ENCODE peak calls at places on chromosomes 11 and 22, in seven cellular contexts. One of them, this sample, is unnamed.

GRCh38 chr11:71530602-71531001 is 3.5 kb downstream of the KRTAP5-7 start:
- DNase-seq in thoracic aorta: no peak
- DNase-seq in stimulated activated CD4-positive, alpha-beta T cell treated with anti-CD3 and anti-CD28 coated beads, TNF-alpha, amount 100 ng/mL, for 48 hours: no peak
- DNase-seq in ureter: no peak
- DNase-seq in hippocampal formation: no peak
- DNase-seq in H4: no peak
- DNase-seq in HS-5: no peak
- DNase-seq in this sample: no peak

GRCh38 chr11:117819096-117820040 is 5.2 kb downstream of the FXYD2 start:
- DNase-seq in hippocampal formation: no peak
- DNase-seq in thoracic aorta: no peak
- DNase-seq in H4: peak; percentile 76
- DNase-seq in stimulated activated CD4-positive, alpha-beta T cell treated with anti-CD3 and anti-CD28 coated beads, TNF-alpha, amount 100 ng/mL, for 48 hours: no peak
- DNase-seq in ureter: no peak
- DNase-seq in HS-5: no peak
- DNase-seq in this sample: no peak

GRCh38 chr11:61985863-61986262 is 18.4 kb upstream of the FTH1 start:
- DNase-seq in stimulated activated CD4-positive, alpha-beta T cell treated with anti-CD3 and anti-CD28 coated beads, TNF-alpha, amount 100 ng/mL, for 48 hours: no peak
- DNase-seq in thoracic aorta: no peak
- DNase-seq in H4: no peak
- DNase-seq in hippocampal formation: no peak
- DNase-seq in ureter: no peak
- DNase-seq in HS-5: no peak
- DNase-seq in this sample: no peak

GRCh38 chr11:48167380-48167779 is 49.2 kb upstream of the OR4B1 start:
- DNase-seq in H4: no peak
- DNase-seq in ureter: no peak
- DNase-seq in thoracic aorta: no peak
- DNase-seq in HS-5: no peak
- DNase-seq in stimulated activated CD4-positive, alpha-beta T cell treated with anti-CD3 and anti-CD28 coated beads, TNF-alpha, amount 100 ng/mL, for 48 hours: no peak
- DNase-seq in hippocampal formation: no peak
- DNase-seq in this sample: no peak

GRCh38 chr11:45518853-45519545 is 146.4 kb downstream of the CHST1 start:
- DNase-seq in HS-5: no peak
- DNase-seq in H4: no peak
- DNase-seq in thoracic aorta: no peak
- DNase-seq in hippocampal formation: no peak
- DNase-seq in ureter: no peak
- DNase-seq in stimulated activated CD4-positive, alpha-beta T cell treated with anti-CD3 and anti-CD28 coated beads, TNF-alpha, amount 100 ng/mL, for 48 hours: no peak
- DNase-seq in this sample: no peak

GRCh38 chr11:45182902-45183301 is 36.5 kb downstream of the PRDM11 start:
- DNase-seq in hippocampal formation: no peak
- DNase-seq in ureter: no peak
- DNase-seq in thoracic aorta: no peak
- DNase-seq in stimulated activated CD4-positive, alpha-beta T cell treated with anti-CD3 and anti-CD28 coated beads, TNF-alpha, amount 100 ng/mL, for 48 hours: no peak
- DNase-seq in HS-5: no peak
- DNase-seq in H4: no peak
- DNase-seq in this sample: no peak

GRCh38 chr11:6576471-6577373 is 26.7 kb downstream of the RRP8 start:
- DNase-seq in thoracic aorta: no peak
- DNase-seq in HS-5: peak; percentile 40
- DNase-seq in H4: peak; percentile 32
- DNase-seq in stimulated activated CD4-positive, alpha-beta T cell treated with anti-CD3 and anti-CD28 coated beads, TNF-alpha, amount 100 ng/mL, for 48 hours: no peak
- DNase-seq in hippocampal formation: peak; percentile 81
- DNase-seq in ureter: peak; percentile 70
- DNase-seq in this sample: peak; percentile 76

GRCh38 chr11:88152381-88152780 is 22.9 kb downstream of the RAB38 start:
- DNase-seq in stimulated activated CD4-positive, alpha-beta T cell treated with anti-CD3 and anti-CD28 coated beads, TNF-alpha, amount 100 ng/mL, for 48 hours: no peak
- DNase-seq in ureter: no peak
- DNase-seq in H4: no peak
- DNase-seq in HS-5: no peak
- DNase-seq in thoracic aorta: no peak
- DNase-seq in hippocampal formation: no peak
- DNase-seq in this sample: no peak

GRCh38 chr11:95918056-95918455 is 5.9 kb downstream of the MTMR2 start:
- DNase-seq in thoracic aorta: no peak
- DNase-seq in hippocampal formation: no peak
- DNase-seq in ureter: no peak
- DNase-seq in stimulated activated CD4-positive, alpha-beta T cell treated with anti-CD3 and anti-CD28 coated beads, TNF-alpha, amount 100 ng/mL, for 48 hours: no peak
- DNase-seq in HS-5: no peak
- DNase-seq in H4: no peak
- DNase-seq in this sample: no peak

GRCh38 chr22:39690901-39691620 is 120.5 kb downstream of the CACNA1I start:
- DNase-seq in ureter: no peak
- DNase-seq in stimulated activated CD4-positive, alpha-beta T cell treated with anti-CD3 and anti-CD28 coated beads, TNF-alpha, amount 100 ng/mL, for 48 hours: no peak
- DNase-seq in HS-5: no peak
- DNase-seq in H4: no peak
- DNase-seq in hippocampal formation: no peak
- DNase-seq in thoracic aorta: no peak
- DNase-seq in this sample: no peak

GRCh38 chr11:46554205-46555162 is 39.3 kb downstream of the AMBRA1 start:
- DNase-seq in hippocampal formation: no peak
- DNase-seq in HS-5: peak; percentile 90
- DNase-seq in stimulated activated CD4-positive, alpha-beta T cell treated with anti-CD3 and anti-CD28 coated beads, TNF-alpha, amount 100 ng/mL, for 48 hours: no peak
- DNase-seq in thoracic aorta: no peak
- DNase-seq in H4: peak; percentile 70
- DNase-seq in ureter: no peak
- DNase-seq in this sample: no peak

GRCh38 chr11:88337342-88338222 is at the start of gene CTSC:
- DNase-seq in hippocampal formation: peak; percentile 62
- DNase-seq in stimulated activated CD4-positive, alpha-beta T cell treated with anti-CD3 and anti-CD28 coated beads, TNF-alpha, amount 100 ng/mL, for 48 hours: peak; percentile 90
- DNase-seq in thoracic aorta: peak; percentile 86
- DNase-seq in HS-5: peak; percentile 63
- DNase-seq in ureter: peak; percentile 94
- DNase-seq in H4: peak; percentile 87
- DNase-seq in this sample: peak; percentile 50

GRCh38 chr11:46680164-46680760 is 20.2 kb downstream of the ARHGAP1 start:
- DNase-seq in ureter: no peak
- DNase-seq in hippocampal formation: no peak
- DNase-seq in HS-5: no peak
- DNase-seq in thoracic aorta: no peak
- DNase-seq in stimulated activated CD4-positive, alpha-beta T cell treated with anti-CD3 and anti-CD28 coated beads, TNF-alpha, amount 100 ng/mL, for 48 hours: no peak
- DNase-seq in H4: no peak
- DNase-seq in this sample: no peak

GRCh38 chr22:43313497-43314474 is 29.4 kb downstream of the SCUBE1 start:
- DNase-seq in stimulated activated CD4-positive, alpha-beta T cell treated with anti-CD3 and anti-CD28 coated beads, TNF-alpha, amount 100 ng/mL, for 48 hours: no peak
- DNase-seq in HS-5: no peak
- DNase-seq in hippocampal formation: no peak
- DNase-seq in ureter: no peak
- DNase-seq in thoracic aorta: no peak
- DNase-seq in H4: no peak
- DNase-seq in this sample: no peak

GRCh38 chr22:23750374-23750743 is 553 bp downstream of the ZNF70 start:
- DNase-seq in hippocampal formation: no peak
- DNase-seq in thoracic aorta: no peak
- DNase-seq in stimulated activated CD4-positive, alpha-beta T cell treated with anti-CD3 and anti-CD28 coated beads, TNF-alpha, amount 100 ng/mL, for 48 hours: no peak
- DNase-seq in H4: no peak
- DNase-seq in ureter: no peak
- DNase-seq in HS-5: no peak
- DNase-seq in this sample: no peak

GRCh38 chr11:12198261-12198925 is 88.0 kb downstream of the MICAL2 start:
- DNase-seq in stimulated activated CD4-positive, alpha-beta T cell treated with anti-CD3 and anti-CD28 coated beads, TNF-alpha, amount 100 ng/mL, for 48 hours: no peak
- DNase-seq in HS-5: no peak
- DNase-seq in H4: no peak
- DNase-seq in thoracic aorta: no peak
- DNase-seq in ureter: no peak
- DNase-seq in hippocampal formation: no peak
- DNase-seq in this sample: no peak

GRCh38 chr11:113184498-113184897 is 129.9 kb upstream of the TTC12 start:
- DNase-seq in stimulated activated CD4-positive, alpha-beta T cell treated with anti-CD3 and anti-CD28 coated beads, TNF-alpha, amount 100 ng/mL, for 48 hours: no peak
- DNase-seq in HS-5: peak; percentile 86
- DNase-seq in H4: peak; percentile 82
- DNase-seq in hippocampal formation: no peak
- DNase-seq in ureter: no peak
- DNase-seq in thoracic aorta: no peak
- DNase-seq in this sample: no peak

GRCh38 chr11:69874178-69874983 is 55.2 kb upstream of the FGF3 start:
- DNase-seq in stimulated activated CD4-positive, alpha-beta T cell treated with anti-CD3 and anti-CD28 coated beads, TNF-alpha, amount 100 ng/mL, for 48 hours: no peak
- DNase-seq in hippocampal formation: no peak
- DNase-seq in thoracic aorta: no peak
- DNase-seq in HS-5: no peak
- DNase-seq in H4: no peak
- DNase-seq in ureter: peak; percentile 34
- DNase-seq in this sample: no peak

GRCh38 chr11:35792148-35792845 is 129.7 kb downstream of the TRIM44 start:
- DNase-seq in stimulated activated CD4-positive, alpha-beta T cell treated with anti-CD3 and anti-CD28 coated beads, TNF-alpha, amount 100 ng/mL, for 48 hours: no peak
- DNase-seq in thoracic aorta: no peak
- DNase-seq in H4: peak; percentile 41
- DNase-seq in HS-5: no peak
- DNase-seq in ureter: no peak
- DNase-seq in hippocampal formation: no peak
- DNase-seq in this sample: no peak

GRCh38 chr11:13030857-13031256 is 21.7 kb downstream of the RASSF10 start:
- DNase-seq in hippocampal formation: no peak
- DNase-seq in thoracic aorta: no peak
- DNase-seq in HS-5: no peak
- DNase-seq in ureter: no peak
- DNase-seq in stimulated activated CD4-positive, alpha-beta T cell treated with anti-CD3 and anti-CD28 coated beads, TNF-alpha, amount 100 ng/mL, for 48 hours: no peak
- DNase-seq in H4: no peak
- DNase-seq in this sample: no peak

GRCh38 chr11:109138200-109138599 is 283.8 kb upstream of the C11orf87 start:
- DNase-seq in hippocampal formation: no peak
- DNase-seq in HS-5: peak; percentile 13
- DNase-seq in stimulated activated CD4-positive, alpha-beta T cell treated with anti-CD3 and anti-CD28 coated beads, TNF-alpha, amount 100 ng/mL, for 48 hours: no peak
- DNase-seq in ureter: no peak
- DNase-seq in H4: no peak
- DNase-seq in thoracic aorta: no peak
- DNase-seq in this sample: no peak